ENCODE peak calls at places on chromosomes 7 and 10, in six cellular contexts. U, S, I, H, W and N are unnamed samples.

GRCh38 chr7:1081931-1082401 is 5.9 kb upstream of the GPER1 start:
- DNase-seq in W (no peak), H (no peak), U (no peak), I (no peak), S (no peak), N (no peak)

GRCh38 chr7:47132471-47132870 is 449.4 kb downstream of the TNS3 start:
- DNase-seq in I (no peak), S (no peak), U (no peak), W (no peak), H (no peak), N (no peak)

GRCh38 chr10:43220971-43221418 is 45.9 kb downstream of the RASGEF1A start:
- DNase-seq in U (no peak), H (no peak), I (no peak), S (no peak), W (peak; percentile 3), N (peak; percentile 67)

GRCh38 chr10:71735709-71736569 is 16.4 kb upstream of the C10orf105 start:
- DNase-seq in U (peak; percentile 60), H (no peak), W (no peak), S (no peak), I (peak; percentile 93), N (no peak)

GRCh38 chr7:115178831-115179230 is 256.9 kb downstream of the MDFIC start:
- DNase-seq in W (no peak), I (no peak), U (no peak), S (no peak), H (no peak), N (no peak)

GRCh38 chr10:76080406-76080805 is 649.0 kb downstream of the LRMDA start:
- DNase-seq in W (no peak), U (no peak), H (no peak), S (no peak), I (no peak), N (no peak)

GRCh38 chr7:129376778-129377700 is 57.2 kb upstream of the STRIP2 start:
- DNase-seq in S (no peak), I (no peak), U (no peak), W (no peak), H (no peak), N (no peak)

GRCh38 chr7:9657257-9657656 is 1223.8 kb downstream of the NXPH1 start:
- DNase-seq in W (no peak), U (no peak), I (no peak), S (no peak), H (no peak), N (no peak)

GRCh38 chr7:15086171-15086745 is 183.7 kb upstream of the DGKB start:
- DNase-seq in U (no peak), H (no peak), S (no peak), I (no peak), W (no peak), N (no peak)

GRCh38 chr10:5297466-5297865 is 67.3 kb upstream of the UCN3 start:
- DNase-seq in S (no peak), H (no peak), U (no peak), W (peak; percentile 31), I (peak; percentile 78), N (peak; percentile 83)

GRCh38 chr10:80153460-80153859 is 20.9 kb downstream of the PLAC9 start:
- DNase-seq in S (no peak), U (no peak), I (peak; percentile 58), W (no peak), H (no peak), N (no peak)

GRCh38 chr7:97971120-97971989 is 18.6 kb downstream of the OCM2 start:
- DNase-seq in S (no peak), I (no peak), U (no peak), H (peak; percentile 29), W (no peak), N (no peak)

GRCh38 chr10:110648743-110649651 is 4.9 kb downstream of the RBM20 start:
- DNase-seq in S (no peak), W (no peak), H (no peak), I (no peak), U (no peak), N (no peak)

GRCh38 chr10:79562135-79562756 is 2.0 kb upstream of the SFTPA2 start:
- DNase-seq in H (peak; percentile 79), W (peak; percentile 43), I (peak; percentile 89), U (peak; percentile 26), S (peak; percentile 19), N (no peak)